ENCODE peak calls at places on chromosome 9, in ten cellular contexts. H is kidney epithelial cell; N is CD8-positive, alpha-beta T cell; S is colonic mucosa; L is endothelial cell; J is astrocyte of the spinal cord; D is HFFc6; U is astrocyte; G is adrenal gland; P is heart left ventricle. V is an unnamed sample.
A peak's percentile ranks its signal among the peaks of the same experiment; 100 is the strongest.

GRCh38 chr9:105050296-105050695 is 122.3 kb upstream of the ABCA1 start:
- DNase-seq in H (no peak), N (no peak), S (no peak), L (no peak), J (no peak), D (no peak), U (peak; percentile 43), G (no peak), P (no peak), V (no peak)

GRCh38 chr9:73050062-73050814 is 97.4 kb upstream of the ALDH1A1 start:
- DNase-seq in H (no peak), N (no peak), S (no peak), L (no peak), J (peak; percentile 14), D (peak; percentile 76), U (peak; percentile 32), G (no peak), P (no peak), V (peak; percentile 93)

GRCh38 chr9:73536403-73536802 is 384.7 kb downstream of the ANXA1 start:
- DNase-seq in H (no peak), N (no peak), S (no peak), L (no peak), J (no peak), D (no peak), U (no peak), G (no peak), P (no peak), V (no peak)

GRCh38 chr9:126471084-126471611 is 142.6 kb upstream of the LMX1B start:
- DNase-seq in H (no peak), N (peak; percentile 70), S (peak; percentile 60), L (no peak), J (peak; percentile 46), D (no peak), U (peak; percentile 51), G (peak; percentile 39), P (peak; percentile 67), V (no peak)

GRCh38 chr9:124045076-124045829 is 33.7 kb downstream of the LHX2 start:
- DNase-seq in H (no peak), N (no peak), S (peak; percentile 29), L (peak; percentile 28), J (peak; percentile 24), D (no peak), U (no peak), G (peak; percentile 79), P (peak; percentile 76), V (no peak)

GRCh38 chr9:134477342-134477925 is 151.2 kb downstream of the RXRA start:
- DNase-seq in H (no peak), N (no peak), S (no peak), L (no peak), J (no peak), D (no peak), U (no peak), G (no peak), P (no peak), V (no peak)

GRCh38 chr9:37206121-37206620 is 85.8 kb downstream of the ZCCHC7 start:
- DNase-seq in H (no peak), N (no peak), S (no peak), L (no peak), J (no peak), D (no peak), U (no peak), G (no peak), P (no peak), V (no peak)

GRCh38 chr9:76987594-76988200 is 31.8 kb upstream of the FOXB2 start:
- DNase-seq in H (no peak), N (no peak), S (peak; percentile 52), L (peak; percentile 49), J (peak; percentile 43), D (peak; percentile 43), U (peak; percentile 8), G (peak; percentile 38), P (no peak), V (no peak)

GRCh38 chr9:16207161-16207560 is 654.3 kb downstream of the CCDC171 start:
- DNase-seq in H (no peak), N (no peak), S (no peak), L (peak; percentile 64), J (peak; percentile 61), D (no peak), U (peak; percentile 49), G (peak; percentile 16), P (no peak), V (no peak)

GRCh38 chr9:127676636-127677035 is 30.2 kb upstream of the CFAP157 start:
- DNase-seq in H (no peak), N (no peak), S (no peak), L (no peak), J (no peak), D (no peak), U (peak; percentile 23), G (no peak), P (no peak), V (no peak)

GRCh38 chr9:20790721-20791120 is 106.7 kb downstream of the FOCAD start:
- DNase-seq in H (no peak), N (no peak), S (no peak), L (no peak), J (no peak), D (no peak), U (no peak), G (no peak), P (no peak), V (no peak)

GRCh38 chr9:91334053-91334452 is 27.7 kb downstream of the AUH start:
- DNase-seq in H (no peak), N (no peak), S (no peak), L (no peak), J (peak; percentile 54), D (peak; percentile 55), U (peak; percentile 20), G (no peak), P (no peak), V (no peak)

GRCh38 chr9:89467278-89467625 is 30.7 kb downstream of the SEMA4D start:
- DNase-seq in H (no peak), N (no peak), S (no peak), L (no peak), J (no peak), D (no peak), U (no peak), G (no peak), P (no peak), V (no peak)

GRCh38 chr9:90901933-90902332 is 100.3 kb downstream of the SYK start:
- DNase-seq in H (no peak), N (no peak), S (no peak), L (no peak), J (no peak), D (no peak), U (no peak), G (no peak), P (no peak), V (no peak)

GRCh38 chr9:130957451-130958203 is 18.6 kb upstream of the FIBCD1 start:
- DNase-seq in H (no peak), N (no peak), S (no peak), L (no peak), J (no peak), D (no peak), U (no peak), G (no peak), P (no peak), V (no peak)

GRCh38 chr9:129615407-129616285 is 5.3 kb downstream of the C9orf50 start:
- DNase-seq in H (no peak), N (no peak), S (no peak), L (no peak), J (no peak), D (no peak), U (no peak), G (no peak), P (no peak), V (no peak)

GRCh38 chr9:70110194-70111041 is 66.8 kb downstream of the MAMDC2 start:
- DNase-seq in H (peak; percentile 31), N (no peak), S (no peak), L (no peak), J (peak; percentile 73), D (no peak), U (peak; percentile 50), G (no peak), P (no peak), V (no peak)

GRCh38 chr9:113026200-113026599 is 14.2 kb upstream of the ZNF883 start:
- DNase-seq in H (no peak), N (no peak), S (no peak), L (no peak), J (no peak), D (peak; percentile 0), U (no peak), G (no peak), P (no peak), V (no peak)
- TF ChIP-seq CTCF in H (no peak), N (no peak), S (no peak), L (no peak), J (no peak), D (no peak), U (no peak), G (no peak), P (no peak), V (no peak)

GRCh38 chr9:35643046-35643445 is 7.7 kb downstream of the SIT1 start:
- DNase-seq in H (no peak), N (no peak), S (no peak), L (no peak), J (no peak), D (no peak), U (no peak), G (no peak), P (no peak), V (no peak)
- TF ChIP-seq CTCF in H (no peak), N (no peak), S (no peak), L (no peak), J (no peak), D (no peak), U (no peak), G (no peak), P (no peak), V (no peak)

DNA sequence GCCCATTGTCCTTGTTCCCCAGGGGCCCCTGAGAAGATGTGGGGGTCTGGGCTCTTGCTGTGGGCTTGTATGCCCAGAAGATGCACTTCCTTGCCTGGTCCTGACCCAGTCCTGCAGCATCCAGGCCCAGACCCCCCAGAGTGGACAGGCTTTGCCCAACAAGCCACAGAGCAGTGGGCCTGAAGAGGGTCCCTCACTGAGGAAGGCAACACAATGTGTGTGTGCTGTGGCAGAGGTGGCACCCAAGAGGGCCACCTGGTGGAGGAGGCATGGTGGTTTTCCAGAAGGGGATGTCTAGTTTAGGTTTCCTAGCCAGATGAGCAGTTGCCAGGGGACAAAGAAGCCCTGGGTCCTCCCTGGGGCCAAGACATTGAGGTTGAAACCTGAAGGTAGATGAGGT is 84.3 kb downstream of the PHF2 start:
- DNase-seq in H (no peak), N (no peak), S (no peak), L (no peak), J (no peak), D (no peak), U (no peak), G (no peak), P (no peak), V (no peak)
- TF ChIP-seq CTCF in H (no peak), N (no peak), S (no peak), L (no peak), J (no peak), D (peak; percentile 23), U (no peak), G (no peak), P (no peak), V (no peak)

DNA sequence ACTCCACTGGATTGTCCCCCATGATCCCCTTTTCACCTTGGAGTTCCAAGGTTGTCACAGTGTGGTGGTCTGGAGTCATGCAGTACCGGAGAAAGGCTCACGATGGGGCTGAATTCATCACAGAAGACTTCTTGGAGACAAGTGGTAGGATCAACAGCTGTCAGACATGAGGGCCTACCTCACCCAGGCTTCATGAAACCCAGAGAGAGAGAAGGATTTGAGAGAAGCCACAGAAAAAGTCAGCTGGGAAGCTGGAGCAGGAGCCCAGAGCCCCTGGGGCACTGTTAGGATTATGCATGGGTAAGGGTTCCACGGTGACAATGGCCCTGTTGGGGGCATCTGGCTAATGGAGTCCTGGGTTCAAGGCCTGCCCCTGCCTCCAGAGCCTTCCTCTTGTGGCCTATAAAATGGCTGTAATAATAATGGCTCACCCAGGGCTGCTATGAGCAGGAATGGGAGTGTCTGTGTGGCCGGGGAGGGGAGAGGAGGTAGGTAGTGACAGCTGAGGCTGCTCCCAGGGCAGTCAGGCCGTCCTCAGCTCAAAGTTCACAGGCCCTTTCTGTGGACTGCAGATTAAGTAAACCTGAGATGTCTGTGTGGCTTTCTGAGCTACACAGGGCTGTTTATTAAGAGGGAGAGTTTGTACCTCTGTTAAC is 910 bp downstream of the TRIM14 start:
- DNase-seq in H (no peak), N (peak; percentile 55), S (peak; percentile 84), L (no peak), J (no peak), D (peak; percentile 61), U (no peak), G (no peak), P (no peak), V (no peak)
- TF ChIP-seq CTCF in H (peak; percentile 12), N (peak; percentile 61), S (no peak), L (no peak), J (peak; percentile 11), D (peak; percentile 61), U (no peak), G (no peak), P (no peak), V (peak; percentile 45)

V was measured in BJ.